ENCODE peak calls at places on chromosome 7, in eight cellular contexts. G is NCI-H748 treated with DMSO at 0.1 percent for 48 hours; T is GM23338; X is naive B cell; L is hypothalamus; K is left ventricle myocardium superior; I is ELR; H is stimulated activated naive CD4-positive, alpha-beta T cell treated with Interleukin-2 at 50 U/mL for 16 hours. W is an unnamed sample.

GRCh38 chr7:36597099-36597773 is 127.1 kb downstream of the AOAH start:
- DNase-seq in H (no peak), L (no peak), X (no peak), I (peak; percentile 51), K (no peak), T (no peak), G (no peak), W (no peak)

GRCh38 chr7:39510738-39511372 is 55.3 kb upstream of the YAE1 start:
- DNase-seq in L (no peak), K (no peak), I (peak; percentile 70), T (no peak), H (no peak), G (no peak), X (no peak), W (peak; percentile 30)

GRCh38 chr7:2108501-2109250 is 124.1 kb downstream of the MAD1L1 start:
- DNase-seq in I (no peak), K (no peak), X (no peak), L (no peak), G (peak; percentile 69), H (no peak), T (no peak), W (no peak)

GRCh38 chr7:151251328-151251925 is 2.9 kb upstream of the SMARCD3 start:
- DNase-seq in H (peak; percentile 7), X (no peak), I (peak; percentile 67), G (no peak), L (peak; percentile 75), T (peak; percentile 51), K (peak; percentile 77), W (no peak)

GRCh38 chr7:18693401-18693800 is 197.9 kb downstream of the HDAC9 start:
- DNase-seq in K (no peak), X (no peak), T (peak; percentile 68), L (no peak), I (peak; percentile 79), G (no peak), H (no peak), W (peak; percentile 33)

GRCh38 chr7:875051-875450 is 1.3 kb upstream of the GET4 start:
- DNase-seq in K (no peak), I (no peak), L (no peak), H (no peak), T (no peak), G (no peak), X (no peak), W (no peak)

GRCh38 chr7:30521532-30521931 is 16.9 kb upstream of the GGCT start:
- DNase-seq in L (no peak), I (peak; percentile 10), H (no peak), X (no peak), K (peak; percentile 70), G (no peak), T (no peak), W (no peak)

GRCh38 chr7:94741179-94741578 is 85.2 kb upstream of the SGCE start:
- DNase-seq in L (no peak), K (no peak), G (no peak), T (no peak), H (no peak), I (no peak), X (no peak), W (no peak)

GRCh38 chr7:124155400-124156022 is 122.6 kb upstream of the TMEM229A start:
- DNase-seq in H (no peak), K (no peak), T (peak; percentile 58), G (peak; percentile 43), L (no peak), I (peak; percentile 45), X (no peak), W (no peak)

GRCh38 chr7:3559178-3559765 is 258.2 kb downstream of the SDK1 start:
- DNase-seq in H (no peak), T (no peak), L (no peak), X (no peak), G (peak; percentile 38), I (peak; percentile 68), K (no peak), W (peak; percentile 41)

GRCh38 chr7:45642044-45642443 is 67.9 kb downstream of the ADCY1 start:
- DNase-seq in T (no peak), K (no peak), H (no peak), X (no peak), L (no peak), G (no peak), I (no peak), W (no peak)

GRCh38 chr7:126790763-126791162 is 462.0 kb downstream of the GRM8 start:
- DNase-seq in I (peak; percentile 42), G (no peak), H (no peak), T (peak; percentile 41), K (no peak), X (no peak), L (no peak), W (no peak)

GRCh38 chr7:130363156-130363847 is 17.0 kb upstream of the CPA1 start:
- DNase-seq in L (no peak), K (no peak), T (no peak), G (no peak), I (peak; percentile 98), H (peak; percentile 13), X (no peak), W (peak; percentile 95)

GRCh38 chr7:13181221-13181620 is 493.8 kb downstream of the ARL4A start:
- DNase-seq in G (no peak), H (no peak), T (no peak), X (no peak), L (no peak), K (no peak), I (peak; percentile 25), W (no peak)

GRCh38 chr7:72925546-72926120 is 738 bp downstream of the POM121 start:
- DNase-seq in L (no peak), T (no peak), I (peak; percentile 8), G (no peak), X (peak; percentile 19), K (no peak), H (peak; percentile 9), W (no peak)

GRCh38 chr7:92042056-92042737 is 92.1 kb downstream of the CYP51A1 start:
- DNase-seq in G (no peak), L (no peak), T (no peak), X (no peak), H (no peak), I (no peak), K (no peak), W (no peak)

GRCh38 chr7:87215051-87215450 is 4.5 kb downstream of the TMEM243 start:
- DNase-seq in X (peak; percentile 46), K (no peak), L (no peak), G (no peak), H (no peak), I (no peak), T (no peak), W (no peak)

GRCh38 chr7:150324366-150324961 is 1.1 kb upstream of the ACTR3C start:
- DNase-seq in K (no peak), L (no peak), H (no peak), X (no peak), G (no peak), I (no peak), T (peak; percentile 17), W (peak; percentile 66)

GRCh38 chr7:55086413-55087201 is 67.8 kb downstream of the EGFR start:
- DNase-seq in H (no peak), X (peak; percentile 5), T (no peak), L (no peak), I (peak; percentile 88), K (peak; percentile 38), G (peak; percentile 24), W (peak; percentile 95)

GRCh38 chr7:143415696-143416095 is 7.0 kb upstream of the EPHA1 start:
- DNase-seq in X (no peak), H (no peak), T (no peak), G (no peak), L (no peak), I (peak; percentile 45), K (no peak), W (no peak)